ENCODE peak calls at places on chromosome 14, in six cellular contexts. K is tibial artery; R is uterus; S is CD8-positive, alpha-beta memory T cell; P is RWPE2; U is OCI-LY7. N is an unnamed sample. For H3K4me1, the result is how much of the 10 kb centered on the place peaks cover.

GRCh38 chr14:56333361-56334279 is 215.4 kb downstream of the PELI2 start:
- DNase-seq in K (no peak), R (no peak), S (no peak), P (no peak), U (no peak), N (peak)

GRCh38 chr14:49598182-49598478 is 610 bp upstream of the LRR1 start:
- DNase-seq in K (no peak), R (peak), S (no peak), P (no peak), U (no peak), N (peak)

GRCh38 chr14:72781476-72782181 is 112.3 kb downstream of the DPF3 start:
- DNase-seq in K (no peak), R (no peak), S (no peak), P (no peak), U (no peak), N (no peak)

GRCh38 chr14:47240755-47241437 is 434.5 kb downstream of the MDGA2 start:
- DNase-seq in K (no peak), R (no peak), S (no peak), P (no peak), U (no peak), N (no peak)

GRCh38 chr14:91862417-91862816 is 4.9 kb downstream of the TC2N start:
- DNase-seq in K (no peak), R (no peak), S (no peak), P (no peak), U (no peak), N (no peak)

GRCh38 chr14:98192946-98193345 is 1079.1 kb downstream of the BCL11B start:
- DNase-seq in K (no peak), R (no peak), S (no peak), P (no peak), U (no peak), N (no peak)

GRCh38 chr14:22699801-22700564 is 55.8 kb upstream of the OR6J1 start:
- DNase-seq in K (no peak), R (no peak), S (no peak), P (no peak), U (no peak), N (no peak)

GRCh38 chr14:64944861-64945260 is 2.3 kb upstream of the GPX2 start:
- DNase-seq in K (no peak), R (no peak), S (no peak), P (no peak), U (no peak), N (no peak)

GRCh38 chr14:105376521-105377440 is 21.6 kb upstream of the TEX22 start:
- DNase-seq in K (no peak), R (no peak), S (no peak), P (no peak), U (peak), N (no peak)

GRCh38 chr14:102774391-102775153 is 2.7 kb upstream of the TRAF3 start:
- DNase-seq in K (peak), R (peak), S (peak), P (no peak), U (peak), N (peak)

GRCh38 chr14:98198385-98198784 is 1073.6 kb downstream of the BCL11B start:
- DNase-seq in K (no peak), R (no peak), S (peak), P (no peak), U (no peak), N (no peak)

GRCh38 chr14:105876829-105877228 is 350.4 kb downstream of the TMEM121 start:
- DNase-seq in K (no peak), R (no peak), S (peak), P (peak), U (no peak), N (no peak)

GRCh38 chr14:75427126-75427481 is 718 bp upstream of the JDP2 start:
- DNase-seq in K (no peak), R (no peak), S (no peak), P (no peak), U (peak), N (no peak)

GRCh38 chr14:50342211-50343080 is 30.3 kb downstream of the DMAC2L start:
- DNase-seq in K (peak), R (peak), S (peak), P (no peak), U (no peak), N (peak)

GRCh38 chr14:23633160-23633701 is 2.9 kb upstream of the DHRS2 start:
- DNase-seq in K (no peak), R (no peak), S (no peak), P (no peak), U (no peak), N (no peak)

GRCh38 chr14:34920339-34920738 is 45.2 kb upstream of the BAZ1A start:
- DNase-seq in K (no peak), R (no peak), S (no peak), P (no peak), U (no peak), N (no peak)

GRCh38 chr14:101780887-101781239 is 19.4 kb downstream of the PPP2R5C start:
- DNase-seq in K (no peak), R (no peak), S (no peak), P (no peak), U (no peak), N (peak)

GRCh38 chr14:69713976-69714716 is 52.8 kb upstream of the SRSF5 start:
- DNase-seq in K (no peak), R (no peak), S (no peak), P (no peak), U (no peak), N (no peak)

GRCh38 chr14:69713127-69713800 is 53.7 kb upstream of the SRSF5 start:
- DNase-seq in K (no peak), R (no peak), S (no peak), P (peak), U (no peak), N (no peak)

GRCh38 chr14:69712637-69713088 is 54.3 kb upstream of the SRSF5 start:
- DNase-seq in K (peak), R (peak), S (no peak), P (peak), U (no peak), N (peak)

GRCh38 chr14:69716483-69717187 is 50.3 kb upstream of the SRSF5 start:
- DNase-seq in K (peak), R (no peak), S (no peak), P (peak), U (no peak), N (no peak)

DNA sequence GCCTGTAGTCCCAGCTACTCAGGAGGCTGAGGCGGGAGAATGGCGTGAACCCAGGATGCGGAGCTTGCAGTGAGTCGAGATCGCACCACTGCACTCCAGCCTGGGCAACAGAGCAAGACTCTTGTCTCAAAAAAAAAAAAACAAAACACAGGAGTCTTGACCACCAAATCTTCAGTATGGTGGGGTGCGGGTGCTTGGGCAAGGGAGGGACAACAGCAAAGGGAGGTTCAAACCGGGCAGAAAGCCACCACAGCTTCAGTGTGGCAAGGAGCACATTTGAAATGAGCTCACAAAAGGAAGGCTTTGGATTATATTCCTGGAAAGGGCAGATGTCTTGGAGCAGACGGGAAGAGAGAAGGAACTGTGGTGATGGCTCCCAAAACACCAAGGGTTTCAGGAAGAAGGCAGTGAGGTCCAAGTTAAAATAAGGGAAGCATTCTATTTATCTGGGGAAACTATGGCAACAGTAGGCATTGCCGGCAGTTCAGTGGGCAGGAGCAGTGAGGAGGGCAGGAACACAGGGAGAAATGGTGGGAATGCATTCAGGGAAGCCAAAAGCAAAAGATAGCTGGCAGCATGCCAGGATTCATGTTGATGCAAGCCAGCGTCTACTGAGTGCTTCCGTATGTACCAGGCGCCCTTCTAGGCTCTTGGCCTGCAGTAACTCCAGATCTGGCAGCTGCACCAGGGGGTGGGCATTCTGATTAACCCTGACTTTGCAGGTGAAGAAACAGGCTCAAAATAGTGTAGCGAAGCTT is 51.0 kb upstream of the SRSF5 start:
- DNase-seq in K (peak), R (peak), S (no peak), P (peak), U (no peak), N (peak)
- H3K4me1 ChIP-seq in K (under half), R (under half), S (under half), P (half or more), U (under half), N (half or more)

GRCh38 chr14:100131181-100131580 is 28.3 kb downstream of the DEGS2 start:
- DNase-seq in K (no peak), R (no peak), S (no peak), P (no peak), U (no peak), N (no peak)
- H3K4me1 ChIP-seq in K (under half), R (under half), S (under half), P (under half), U (under half), N (under half)

DNA sequence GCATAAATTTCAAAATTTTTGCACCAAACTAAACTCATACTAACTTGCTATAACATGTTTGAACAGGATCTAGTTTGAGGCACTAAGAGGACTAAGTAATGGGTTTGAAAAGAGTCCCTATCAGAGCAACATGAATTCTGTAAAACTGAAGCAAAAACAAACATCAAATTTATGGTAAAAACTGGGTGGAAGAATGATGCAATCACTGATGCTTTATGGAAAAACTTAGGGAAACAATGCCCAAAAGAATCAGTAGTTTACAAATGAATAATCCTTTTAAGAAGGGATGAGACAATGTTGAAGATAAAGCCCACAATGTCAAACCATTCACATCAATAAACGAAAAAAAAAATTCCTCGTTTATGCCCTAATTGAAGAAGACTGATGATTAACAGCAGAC is 88.9 kb downstream of the PRKD1 start:
- DNase-seq in K (no peak), R (no peak), S (no peak), P (no peak), U (no peak), N (no peak)
- H3K4me1 ChIP-seq in K (under half), R (under half), S (under half), P (under half), U (under half), N (under half)

GRCh38 chr14:70982204-70982603 is 74.9 kb downstream of the PCNX1 start:
- DNase-seq in K (no peak), R (no peak), S (no peak), P (no peak), U (no peak), N (no peak)
- H3K4me1 ChIP-seq in K (under half), R (under half), S (under half), P (under half), U (under half), N (under half)

GRCh38 chr14:57871487-57872080 is 5.7 kb upstream of the SLC35F4 start:
- DNase-seq in K (no peak), R (no peak), S (no peak), P (no peak), U (peak), N (peak)
- H3K4me1 ChIP-seq in K (under half), R (under half), S (under half), P (under half), U (under half), N (under half)

GRCh38 chr14:96489327-96489726 is 12.9 kb upstream of the PAPOLA start:
- DNase-seq in K (no peak), R (no peak), S (no peak), P (no peak), U (no peak), N (no peak)

GRCh38 chr14:96497586-96497985 is 4.6 kb upstream of the PAPOLA start:
- DNase-seq in K (no peak), R (no peak), S (no peak), P (no peak), U (no peak), N (no peak)

GRCh38 chr14:96497087-96497486 is 5.1 kb upstream of the PAPOLA start:
- DNase-seq in K (no peak), R (no peak), S (no peak), P (no peak), U (no peak), N (no peak)

GRCh38 chr14:96493178-96493577 is 9.0 kb upstream of the PAPOLA start:
- DNase-seq in K (no peak), R (no peak), S (no peak), P (no peak), U (no peak), N (no peak)

DNA sequence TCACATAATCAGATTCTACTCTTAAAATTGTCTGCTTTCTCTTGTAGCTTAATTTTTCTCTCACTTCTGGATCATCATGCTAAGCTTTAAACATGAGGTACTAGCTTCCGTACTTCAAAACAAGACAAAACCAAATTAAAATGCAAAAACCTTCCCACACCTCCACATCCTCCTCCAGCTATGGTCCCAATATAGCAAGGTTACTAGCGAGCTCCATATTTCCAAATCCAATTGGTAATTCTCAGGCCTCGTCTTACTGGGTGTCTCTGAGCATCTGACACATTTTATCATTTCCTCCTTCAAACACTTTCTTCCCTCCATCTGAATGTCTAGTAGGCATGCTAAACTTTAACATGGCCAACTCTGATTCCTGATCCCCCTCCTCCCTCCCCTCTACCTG is 7.9 kb upstream of the PAPOLA start:
- DNase-seq in K (no peak), R (no peak), S (no peak), P (no peak), U (no peak), N (no peak)
- H3K4me1 ChIP-seq in K (under half), R (under half), S (under half), P (under half), U (under half), N (under half)

N was measured in adrenal gland.